ENCODE peak calls at places on chromosomes 12 and 14, in nine cellular contexts. A, G, B, N, M, H, O, J and C are unnamed samples.

GRCh38 chr14:71362920-71363584 is 455.8 kb downstream of the PCNX1 start:
- DNase-seq in A (no peak), G (no peak), B (no peak), N (no peak), M (no peak), H (no peak), O (no peak), J (no peak), C (no peak)

GRCh38 chr14:101200650-101201516 is 297.4 kb upstream of the RTL1 start:
- DNase-seq in A (no peak), G (no peak), B (no peak), N (no peak), M (no peak), H (peak), O (no peak), J (no peak), C (peak)

GRCh38 chr12:116121453-116121871 is 156.0 kb downstream of the MED13L start:
- DNase-seq in A (no peak), G (no peak), B (no peak), N (no peak), M (no peak), H (no peak), O (no peak), J (no peak), C (no peak)

GRCh38 chr12:23380419-23381100 is 568.9 kb downstream of the SOX5 start:
- DNase-seq in A (no peak), G (no peak), B (no peak), N (no peak), M (no peak), H (no peak), O (no peak), J (no peak), C (no peak)

GRCh38 chr12:13373803-13374202 is 177.3 kb downstream of the EMP1 start:
- DNase-seq in A (no peak), G (no peak), B (no peak), N (no peak), M (no peak), H (no peak), O (no peak), J (no peak), C (no peak)

GRCh38 chr12:69685810-69686209 is 13.3 kb downstream of the BEST3 start:
- DNase-seq in A (no peak), G (no peak), B (no peak), N (no peak), M (no peak), H (no peak), O (no peak), J (peak), C (no peak)

GRCh38 chr12:76037130-76038105 is 5.8 kb upstream of the PHLDA1 start:
- DNase-seq in A (no peak), G (peak), B (peak), N (peak), M (no peak), H (no peak), O (no peak), J (peak), C (no peak)

GRCh38 chr12:88793091-88793490 is 212.8 kb upstream of the KITLG start:
- DNase-seq in A (no peak), G (no peak), B (no peak), N (no peak), M (no peak), H (no peak), O (no peak), J (peak), C (no peak)

GRCh38 chr14:30608533-30609006 is 13.5 kb upstream of the SCFD1 start:
- DNase-seq in A (no peak), G (no peak), B (no peak), N (no peak), M (peak), H (no peak), O (no peak), J (peak), C (no peak)

GRCh38 chr12:16175893-16176292 is 101.6 kb downstream of the SLC15A5 start:
- DNase-seq in A (no peak), G (no peak), B (no peak), N (no peak), M (no peak), H (no peak), O (no peak), J (no peak), C (no peak)

GRCh38 chr14:69358233-69358963 is 39.7 kb downstream of the ERH start:
- DNase-seq in A (no peak), G (no peak), B (no peak), N (no peak), M (no peak), H (peak), O (no peak), J (no peak), C (no peak)

GRCh38 chr12:52643233-52644077 is 8.6 kb downstream of the KRT2 start:
- DNase-seq in A (peak), G (no peak), B (no peak), N (no peak), M (no peak), H (no peak), O (no peak), J (no peak), C (peak)

GRCh38 chr14:81436296-81437138 is 36.4 kb upstream of the STON2 start:
- DNase-seq in A (peak), G (peak), B (no peak), N (peak), M (no peak), H (peak), O (no peak), J (peak), C (no peak)

GRCh38 chr12:90910958-90911357 is 44.0 kb downstream of the CCER1 start:
- DNase-seq in A (no peak), G (no peak), B (no peak), N (no peak), M (no peak), H (no peak), O (no peak), J (no peak), C (no peak)

GRCh38 chr14:36055681-36056225 is 120.8 kb downstream of the PTCSC3 start:
- DNase-seq in A (no peak), G (no peak), B (no peak), N (no peak), M (no peak), H (no peak), O (no peak), J (no peak), C (no peak)

GRCh38 chr14:92109490-92109889 is 3.1 kb upstream of the ATXN3 start:
- DNase-seq in A (no peak), G (no peak), B (no peak), N (no peak), M (no peak), H (no peak), O (no peak), J (no peak), C (no peak)

GRCh38 chr12:132329036-132329738 is at the start of gene GALNT9:
- DNase-seq in A (no peak), G (no peak), B (no peak), N (no peak), M (no peak), H (no peak), O (no peak), J (no peak), C (no peak)

GRCh38 chr12:51370667-51371066 is 20.5 kb downstream of the GALNT6 start:
- DNase-seq in A (no peak), G (no peak), B (no peak), N (no peak), M (no peak), H (no peak), O (no peak), J (no peak), C (no peak)

GRCh38 chr12:72274926-72275325 is 2.8 kb downstream of the TRHDE start:
- DNase-seq in A (no peak), G (no peak), B (no peak), N (no peak), M (no peak), H (no peak), O (no peak), J (peak), C (no peak)

GRCh38 chr12:112126000-112126431 is 656 bp downstream of the TRAFD1 start:
- DNase-seq in A (no peak), G (no peak), B (no peak), N (no peak), M (no peak), H (peak), O (no peak), J (no peak), C (no peak)

GRCh38 chr12:54141534-54142475 is 47.0 kb downstream of the SMUG1 start:
- DNase-seq in A (no peak), G (no peak), B (no peak), N (no peak), M (no peak), H (no peak), O (no peak), J (no peak), C (no peak)

GRCh38 chr12:49873361-49873934 is 30.3 kb downstream of the FAIM2 start:
- DNase-seq in A (no peak), G (no peak), B (no peak), N (no peak), M (no peak), H (peak), O (no peak), J (peak), C (no peak)

GRCh38 chr14:64117671-64118402 is 176.3 kb downstream of the ESR2 start:
- DNase-seq in A (no peak), G (no peak), B (no peak), N (no peak), M (peak), H (no peak), O (no peak), J (peak), C (no peak)

GRCh38 chr14:102893452-102893851 is 29.0 kb upstream of the AMN start:
- DNase-seq in A (no peak), G (no peak), B (no peak), N (no peak), M (no peak), H (peak), O (no peak), J (no peak), C (no peak)

GRCh38 chr12:52354197-52354596 is 13.1 kb downstream of the KRT85 start:
- DNase-seq in A (no peak), G (no peak), B (no peak), N (no peak), M (no peak), H (no peak), O (no peak), J (no peak), C (no peak)

GRCh38 chr12:49287876-49288275 is 7.1 kb upstream of the PRPH start:
- DNase-seq in A (no peak), G (no peak), B (no peak), N (no peak), M (no peak), H (peak), O (no peak), J (no peak), C (no peak)

GRCh38 chr12:10941916-10942607 is 3.0 kb upstream of the TAS2R14 start:
- DNase-seq in A (no peak), G (no peak), B (no peak), N (no peak), M (no peak), H (no peak), O (no peak), J (peak), C (no peak)

GRCh38 chr14:103372552-103373304 is 12.5 kb upstream of the MARK3 start:
- DNase-seq in A (peak), G (no peak), B (no peak), N (no peak), M (peak), H (no peak), O (no peak), J (peak), C (no peak)

GRCh38 chr14:102666635-102667034 is 74.2 kb downstream of the RCOR1 start:
- DNase-seq in A (no peak), G (no peak), B (no peak), N (no peak), M (no peak), H (no peak), O (no peak), J (no peak), C (no peak)

GRCh38 chr14:68109132-68109531 is 289.6 kb downstream of the RAD51B start:
- DNase-seq in A (no peak), G (no peak), B (no peak), N (no peak), M (no peak), H (no peak), O (no peak), J (no peak), C (no peak)

GRCh38 chr12:82723093-82723492 is 36.4 kb downstream of the TMTC2 start:
- DNase-seq in A (no peak), G (no peak), B (no peak), N (no peak), M (no peak), H (no peak), O (no peak), J (no peak), C (no peak)

GRCh38 chr12:113474635-113475436 is 3.2 kb upstream of the LHX5 start:
- DNase-seq in A (peak), G (no peak), B (no peak), N (no peak), M (no peak), H (no peak), O (no peak), J (no peak), C (no peak)